ENCODE peak calls at places on chromosomes 7 and 10, in eight cellular contexts. One of them, this sample, is unnamed.

GRCh38 chr7:54932818-54933543 is 85.8 kb upstream of the EGFR start:
- DNase-seq in NCI-H2107: peak
- DNase-seq in HFF-Myc: no peak
- DNase-seq in cardiac muscle cell: peak
- DNase-seq in GM06990: no peak
- DNase-seq in neural crest cell: peak
- DNase-seq in cardiac fibroblast: peak
- DNase-seq in T-cell: no peak
- DNase-seq in this sample: peak

GRCh38 chr10:78717200-78717599 is 351.6 kb upstream of the ZMIZ1 start:
- DNase-seq in NCI-H2107: no peak
- DNase-seq in HFF-Myc: no peak
- DNase-seq in cardiac muscle cell: peak
- DNase-seq in GM06990: no peak
- DNase-seq in neural crest cell: no peak
- DNase-seq in cardiac fibroblast: peak
- DNase-seq in T-cell: no peak
- DNase-seq in this sample: no peak

GRCh38 chr7:131103997-131104396 is 223.7 kb upstream of the MKLN1 start:
- DNase-seq in NCI-H2107: no peak
- DNase-seq in HFF-Myc: no peak
- DNase-seq in cardiac muscle cell: peak
- DNase-seq in GM06990: no peak
- DNase-seq in neural crest cell: no peak
- DNase-seq in cardiac fibroblast: peak
- DNase-seq in T-cell: no peak
- DNase-seq in this sample: no peak

GRCh38 chr7:23474098-23474828 is 4.0 kb upstream of the IGF2BP3 start:
- DNase-seq in NCI-H2107: peak
- DNase-seq in HFF-Myc: peak
- DNase-seq in cardiac muscle cell: peak
- DNase-seq in GM06990: peak
- DNase-seq in neural crest cell: peak
- DNase-seq in cardiac fibroblast: peak
- DNase-seq in T-cell: no peak
- DNase-seq in this sample: peak

GRCh38 chr10:76287856-76288255 is 856.4 kb downstream of the LRMDA start:
- DNase-seq in NCI-H2107: no peak
- DNase-seq in HFF-Myc: no peak
- DNase-seq in cardiac muscle cell: peak
- DNase-seq in GM06990: no peak
- DNase-seq in neural crest cell: no peak
- DNase-seq in cardiac fibroblast: peak
- DNase-seq in T-cell: no peak
- DNase-seq in this sample: no peak

GRCh38 chr7:139731802-139732470 is 45.9 kb downstream of the HIPK2 start:
- DNase-seq in NCI-H2107: no peak
- DNase-seq in HFF-Myc: peak
- DNase-seq in cardiac muscle cell: peak
- DNase-seq in GM06990: no peak
- DNase-seq in neural crest cell: no peak
- DNase-seq in cardiac fibroblast: peak
- DNase-seq in T-cell: no peak
- DNase-seq in this sample: peak

GRCh38 chr7:32048970-32049369 is 21.2 kb downstream of the PDE1C start:
- DNase-seq in NCI-H2107: no peak
- DNase-seq in HFF-Myc: no peak
- DNase-seq in cardiac muscle cell: no peak
- DNase-seq in GM06990: peak
- DNase-seq in neural crest cell: no peak
- DNase-seq in cardiac fibroblast: no peak
- DNase-seq in T-cell: no peak
- DNase-seq in this sample: no peak

GRCh38 chr7:17546206-17546998 is 247.9 kb downstream of the AHR start:
- DNase-seq in NCI-H2107: no peak
- DNase-seq in HFF-Myc: no peak
- DNase-seq in cardiac muscle cell: peak
- DNase-seq in GM06990: no peak
- DNase-seq in neural crest cell: no peak
- DNase-seq in cardiac fibroblast: peak
- DNase-seq in T-cell: no peak
- DNase-seq in this sample: no peak

GRCh38 chr7:25786958-25787730 is 364.9 kb upstream of the NFE2L3 start:
- DNase-seq in NCI-H2107: no peak
- DNase-seq in HFF-Myc: no peak
- DNase-seq in cardiac muscle cell: peak
- DNase-seq in GM06990: no peak
- DNase-seq in neural crest cell: no peak
- DNase-seq in cardiac fibroblast: no peak
- DNase-seq in T-cell: no peak
- DNase-seq in this sample: no peak

GRCh38 chr7:133678137-133678814 is 425.4 kb downstream of the EXOC4 start:
- DNase-seq in NCI-H2107: no peak
- DNase-seq in HFF-Myc: no peak
- DNase-seq in cardiac muscle cell: no peak
- DNase-seq in GM06990: no peak
- DNase-seq in neural crest cell: no peak
- DNase-seq in cardiac fibroblast: no peak
- DNase-seq in T-cell: no peak
- DNase-seq in this sample: no peak

GRCh38 chr10:118020365-118020764 is 26.4 kb downstream of the RAB11FIP2 start:
- DNase-seq in NCI-H2107: no peak
- DNase-seq in HFF-Myc: no peak
- DNase-seq in cardiac muscle cell: no peak
- DNase-seq in GM06990: no peak
- DNase-seq in neural crest cell: no peak
- DNase-seq in cardiac fibroblast: no peak
- DNase-seq in T-cell: no peak
- DNase-seq in this sample: no peak

GRCh38 chr10:77496941-77497420 is 140.6 kb downstream of the KCNMA1 start:
- DNase-seq in NCI-H2107: no peak
- DNase-seq in HFF-Myc: no peak
- DNase-seq in cardiac muscle cell: no peak
- DNase-seq in GM06990: no peak
- DNase-seq in neural crest cell: no peak
- DNase-seq in cardiac fibroblast: no peak
- DNase-seq in T-cell: no peak
- DNase-seq in this sample: no peak

GRCh38 chr10:17453377-17454091 is 861 bp downstream of the ST8SIA6 start:
- DNase-seq in NCI-H2107: no peak
- DNase-seq in HFF-Myc: no peak
- DNase-seq in cardiac muscle cell: peak
- DNase-seq in GM06990: no peak
- DNase-seq in neural crest cell: peak
- DNase-seq in cardiac fibroblast: peak
- DNase-seq in T-cell: peak
- DNase-seq in this sample: peak

GRCh38 chr10:101974091-101974799 is 81.7 kb downstream of the ARMH3 start:
- DNase-seq in NCI-H2107: no peak
- DNase-seq in HFF-Myc: no peak
- DNase-seq in cardiac muscle cell: no peak
- DNase-seq in GM06990: no peak
- DNase-seq in neural crest cell: no peak
- DNase-seq in cardiac fibroblast: no peak
- DNase-seq in T-cell: no peak
- DNase-seq in this sample: no peak

GRCh38 chr7:67551027-67551426 is 554.4 kb downstream of the TYW1 start:
- DNase-seq in NCI-H2107: peak
- DNase-seq in HFF-Myc: no peak
- DNase-seq in cardiac muscle cell: no peak
- DNase-seq in GM06990: no peak
- DNase-seq in neural crest cell: no peak
- DNase-seq in cardiac fibroblast: no peak
- DNase-seq in T-cell: no peak
- DNase-seq in this sample: no peak

GRCh38 chr7:110831450-110831849 is 259.5 kb upstream of the LRRN3 start:
- DNase-seq in NCI-H2107: no peak
- DNase-seq in HFF-Myc: no peak
- DNase-seq in cardiac muscle cell: no peak
- DNase-seq in GM06990: no peak
- DNase-seq in neural crest cell: no peak
- DNase-seq in cardiac fibroblast: no peak
- DNase-seq in T-cell: no peak
- DNase-seq in this sample: no peak

GRCh38 chr7:130400120-130400572 is 19.9 kb downstream of the CPA1 start:
- DNase-seq in NCI-H2107: no peak
- DNase-seq in HFF-Myc: no peak
- DNase-seq in cardiac muscle cell: peak
- DNase-seq in GM06990: no peak
- DNase-seq in neural crest cell: no peak
- DNase-seq in cardiac fibroblast: peak
- DNase-seq in T-cell: no peak
- DNase-seq in this sample: no peak

GRCh38 chr7:2198206-2198605 is 34.5 kb downstream of the MAD1L1 start:
- DNase-seq in NCI-H2107: peak
- DNase-seq in HFF-Myc: no peak
- DNase-seq in cardiac muscle cell: no peak
- DNase-seq in GM06990: no peak
- DNase-seq in neural crest cell: no peak
- DNase-seq in cardiac fibroblast: no peak
- DNase-seq in T-cell: no peak
- DNase-seq in this sample: peak

GRCh38 chr10:94174838-94175237 is 181.1 kb downstream of the PLCE1 start:
- DNase-seq in NCI-H2107: no peak
- DNase-seq in HFF-Myc: no peak
- DNase-seq in cardiac muscle cell: peak
- DNase-seq in GM06990: no peak
- DNase-seq in neural crest cell: no peak
- DNase-seq in cardiac fibroblast: no peak
- DNase-seq in T-cell: no peak
- DNase-seq in this sample: no peak

GRCh38 chr10:63561421-63561820 is 40.2 kb downstream of the REEP3 start:
- DNase-seq in NCI-H2107: no peak
- DNase-seq in HFF-Myc: no peak
- DNase-seq in cardiac muscle cell: no peak
- DNase-seq in GM06990: no peak
- DNase-seq in neural crest cell: no peak
- DNase-seq in cardiac fibroblast: no peak
- DNase-seq in T-cell: no peak
- DNase-seq in this sample: no peak

GRCh38 chr7:78134256-78134655 is 335.7 kb downstream of the PHTF2 start:
- DNase-seq in NCI-H2107: peak
- DNase-seq in HFF-Myc: peak
- DNase-seq in cardiac muscle cell: peak
- DNase-seq in GM06990: no peak
- DNase-seq in neural crest cell: no peak
- DNase-seq in cardiac fibroblast: peak
- DNase-seq in T-cell: no peak
- DNase-seq in this sample: no peak

GRCh38 chr7:32765185-32765584 is 126.4 kb downstream of the KBTBD2 start:
- DNase-seq in NCI-H2107: no peak
- DNase-seq in HFF-Myc: no peak
- DNase-seq in cardiac muscle cell: no peak
- DNase-seq in GM06990: no peak
- DNase-seq in neural crest cell: no peak
- DNase-seq in cardiac fibroblast: no peak
- DNase-seq in T-cell: no peak
- DNase-seq in this sample: no peak

GRCh38 chr10:115046686-115047244 is 46.4 kb upstream of the ATRNL1 start:
- DNase-seq in NCI-H2107: no peak
- DNase-seq in HFF-Myc: no peak
- DNase-seq in cardiac muscle cell: no peak
- DNase-seq in GM06990: no peak
- DNase-seq in neural crest cell: no peak
- DNase-seq in cardiac fibroblast: no peak
- DNase-seq in T-cell: no peak
- DNase-seq in this sample: no peak

GRCh38 chr7:155811560-155811894 is 736 bp downstream of the SHH start:
- DNase-seq in NCI-H2107: no peak
- DNase-seq in HFF-Myc: no peak
- DNase-seq in cardiac muscle cell: no peak
- DNase-seq in GM06990: no peak
- DNase-seq in neural crest cell: no peak
- DNase-seq in cardiac fibroblast: no peak
- DNase-seq in T-cell: no peak
- DNase-seq in this sample: no peak

GRCh38 chr7:74246497-74246896 is 7.7 kb downstream of the RFC2 start:
- DNase-seq in NCI-H2107: no peak
- DNase-seq in HFF-Myc: no peak
- DNase-seq in cardiac muscle cell: no peak
- DNase-seq in GM06990: no peak
- DNase-seq in neural crest cell: no peak
- DNase-seq in cardiac fibroblast: no peak
- DNase-seq in T-cell: no peak
- DNase-seq in this sample: no peak

GRCh38 chr7:7018290-7018689 is 164.1 kb upstream of the C1GALT1 start:
- DNase-seq in NCI-H2107: no peak
- DNase-seq in HFF-Myc: no peak
- DNase-seq in cardiac muscle cell: no peak
- DNase-seq in GM06990: no peak
- DNase-seq in neural crest cell: no peak
- DNase-seq in cardiac fibroblast: no peak
- DNase-seq in T-cell: no peak
- DNase-seq in this sample: no peak

GRCh38 chr10:12902135-12902572 is 99.4 kb downstream of the CCDC3 start:
- DNase-seq in NCI-H2107: peak
- DNase-seq in HFF-Myc: peak
- DNase-seq in cardiac muscle cell: peak
- DNase-seq in GM06990: no peak
- DNase-seq in neural crest cell: peak
- DNase-seq in cardiac fibroblast: peak
- DNase-seq in T-cell: peak
- DNase-seq in this sample: no peak

GRCh38 chr7:55309040-55309991 is 55.8 kb upstream of the LANCL2 start:
- DNase-seq in NCI-H2107: no peak
- DNase-seq in HFF-Myc: no peak
- DNase-seq in cardiac muscle cell: no peak
- DNase-seq in GM06990: peak
- DNase-seq in neural crest cell: no peak
- DNase-seq in cardiac fibroblast: no peak
- DNase-seq in T-cell: peak
- DNase-seq in this sample: no peak

GRCh38 chr7:46492460-46492859 is 571.4 kb upstream of the IGFBP3 start:
- DNase-seq in NCI-H2107: no peak
- DNase-seq in HFF-Myc: no peak
- DNase-seq in cardiac muscle cell: no peak
- DNase-seq in GM06990: no peak
- DNase-seq in neural crest cell: no peak
- DNase-seq in cardiac fibroblast: no peak
- DNase-seq in T-cell: no peak
- DNase-seq in this sample: no peak

GRCh38 chr7:137923380-137923779 is 76.6 kb upstream of the DGKI start:
- DNase-seq in NCI-H2107: no peak
- DNase-seq in HFF-Myc: no peak
- DNase-seq in cardiac muscle cell: no peak
- DNase-seq in GM06990: no peak
- DNase-seq in neural crest cell: no peak
- DNase-seq in cardiac fibroblast: no peak
- DNase-seq in T-cell: no peak
- DNase-seq in this sample: no peak

This sample was measured in right lobe of liver.